ENCODE peak calls at places on chromosome 3, in four cellular contexts. One of them, this sample, is unnamed.
A peak's percentile ranks its signal among the peaks of the same experiment; 100 is the strongest.

GRCh38 chr3:160822931-160823330 is 66.9 kb downstream of the PPM1L start:
- DNase-seq in IMR-90: no peak
- DNase-seq in K562: no peak
- DNase-seq in endothelial cell of umbilical vein: no peak
- DNase-seq in this sample: no peak

GRCh38 chr3:136818191-136818850 is 605 bp upstream of the SLC35G2 start:
- DNase-seq in endothelial cell of umbilical vein: peak; percentile 93
- DNase-seq in K562: peak; percentile 14
- DNase-seq in IMR-90: peak; percentile 92
- DNase-seq in this sample: no peak

GRCh38 chr3:42052132-42052866 is 38.9 kb upstream of the TRAK1 start:
- DNase-seq in endothelial cell of umbilical vein: peak; percentile 97
- DNase-seq in K562: no peak
- DNase-seq in IMR-90: peak; percentile 88
- DNase-seq in this sample: no peak

GRCh38 chr3:134326126-134326525 is 48.1 kb downstream of the AMOTL2 start:
- DNase-seq in K562: no peak
- DNase-seq in endothelial cell of umbilical vein: peak; percentile 30
- DNase-seq in IMR-90: no peak
- DNase-seq in this sample: no peak

GRCh38 chr3:134366221-134366927 is 7.9 kb downstream of the AMOTL2 start:
- DNase-seq in K562: no peak
- DNase-seq in IMR-90: no peak
- DNase-seq in endothelial cell of umbilical vein: no peak
- DNase-seq in this sample: no peak

GRCh38 chr3:194536883-194537637 is 50.3 kb upstream of the ATP13A3 start:
- DNase-seq in IMR-90: peak; percentile 28
- DNase-seq in K562: no peak
- DNase-seq in endothelial cell of umbilical vein: peak; percentile 74
- DNase-seq in this sample: no peak

GRCh38 chr3:53794597-53794996 is 51.6 kb downstream of the CHDH start:
- DNase-seq in endothelial cell of umbilical vein: no peak
- DNase-seq in K562: no peak
- DNase-seq in IMR-90: peak; percentile 49
- DNase-seq in this sample: no peak

GRCh38 chr3:194204036-194204792 is 68.3 kb downstream of the HES1 start:
- DNase-seq in K562: no peak
- DNase-seq in IMR-90: no peak
- DNase-seq in endothelial cell of umbilical vein: no peak
- DNase-seq in this sample: no peak

GRCh38 chr3:129764090-129764489 is 129.4 kb downstream of the TMCC1 start:
- DNase-seq in endothelial cell of umbilical vein: no peak
- DNase-seq in IMR-90: no peak
- DNase-seq in K562: no peak
- DNase-seq in this sample: no peak

GRCh38 chr3:184526158-184526483 is 35.5 kb upstream of the EPHB3 start:
- DNase-seq in endothelial cell of umbilical vein: no peak
- DNase-seq in K562: no peak
- DNase-seq in IMR-90: no peak
- DNase-seq in this sample: no peak

GRCh38 chr3:62732183-62732904 is 142.9 kb downstream of the CADPS start:
- DNase-seq in endothelial cell of umbilical vein: no peak
- DNase-seq in K562: no peak
- DNase-seq in IMR-90: no peak
- DNase-seq in this sample: no peak

GRCh38 chr3:19946291-19946831 is 536 bp upstream of the RAB5A start:
- DNase-seq in endothelial cell of umbilical vein: no peak
- DNase-seq in IMR-90: no peak
- DNase-seq in K562: no peak
- DNase-seq in this sample: no peak

GRCh38 chr3:19457449-19457848 is 309.1 kb downstream of the KCNH8 start:
- DNase-seq in IMR-90: no peak
- DNase-seq in endothelial cell of umbilical vein: no peak
- DNase-seq in K562: no peak
- DNase-seq in this sample: no peak

GRCh38 chr3:83514130-83514914 is 1444.5 kb upstream of the CADM2 start:
- DNase-seq in endothelial cell of umbilical vein: no peak
- DNase-seq in K562: no peak
- DNase-seq in IMR-90: no peak
- DNase-seq in this sample: no peak

GRCh38 chr3:49135499-49135898 is 2.6 kb upstream of the LAMB2 start:
- DNase-seq in IMR-90: no peak
- DNase-seq in K562: no peak
- DNase-seq in endothelial cell of umbilical vein: no peak
- DNase-seq in this sample: no peak

GRCh38 chr3:124780767-124781485 is 50.7 kb downstream of the UMPS start:
- DNase-seq in K562: no peak
- DNase-seq in endothelial cell of umbilical vein: peak; percentile 43
- DNase-seq in IMR-90: peak; percentile 58
- DNase-seq in this sample: no peak

GRCh38 chr3:64316971-64317370 is 91.7 kb upstream of the PRICKLE2 start:
- DNase-seq in IMR-90: peak; percentile 54
- DNase-seq in K562: no peak
- DNase-seq in endothelial cell of umbilical vein: no peak
- DNase-seq in this sample: no peak
- TF ChIP-seq FOS in IMR-90: peak; percentile 65
- TF ChIP-seq FOS in K562: no peak
- TF ChIP-seq FOS in endothelial cell of umbilical vein: peak; percentile 32
- TF ChIP-seq FOS in this sample: no peak

GRCh38 chr3:175605851-175606250 is 746.7 kb downstream of the NAALADL2 start:
- DNase-seq in IMR-90: no peak
- DNase-seq in K562: no peak
- DNase-seq in endothelial cell of umbilical vein: no peak
- DNase-seq in this sample: no peak
- TF ChIP-seq FOS in IMR-90: no peak
- TF ChIP-seq FOS in K562: no peak
- TF ChIP-seq FOS in endothelial cell of umbilical vein: no peak
- TF ChIP-seq FOS in this sample: no peak

DNA sequence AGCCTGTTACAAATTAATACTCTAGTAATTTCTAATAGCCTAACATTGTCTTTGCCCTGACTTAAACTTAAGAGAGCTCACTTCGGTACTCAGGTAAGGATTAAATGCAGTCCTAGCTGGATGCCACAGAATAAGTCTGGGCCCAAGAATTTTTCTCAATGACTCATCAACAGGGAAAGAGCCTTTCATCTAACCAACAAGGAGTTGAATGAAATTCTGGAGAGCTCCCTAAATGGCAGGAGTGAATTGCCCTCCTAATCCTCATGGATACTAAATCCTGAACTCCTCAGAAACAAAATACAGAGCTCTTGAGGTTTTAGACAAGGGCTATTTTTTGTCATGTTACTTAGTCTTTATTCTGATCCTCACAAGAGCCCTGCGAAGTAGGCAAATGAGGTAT is 159.5 kb downstream of the PLCH1 start:
- DNase-seq in endothelial cell of umbilical vein: no peak
- DNase-seq in IMR-90: no peak
- DNase-seq in K562: no peak
- DNase-seq in this sample: no peak
- TF ChIP-seq FOS in endothelial cell of umbilical vein: no peak
- TF ChIP-seq FOS in IMR-90: no peak
- TF ChIP-seq FOS in K562: no peak
- TF ChIP-seq FOS in this sample: no peak

DNA sequence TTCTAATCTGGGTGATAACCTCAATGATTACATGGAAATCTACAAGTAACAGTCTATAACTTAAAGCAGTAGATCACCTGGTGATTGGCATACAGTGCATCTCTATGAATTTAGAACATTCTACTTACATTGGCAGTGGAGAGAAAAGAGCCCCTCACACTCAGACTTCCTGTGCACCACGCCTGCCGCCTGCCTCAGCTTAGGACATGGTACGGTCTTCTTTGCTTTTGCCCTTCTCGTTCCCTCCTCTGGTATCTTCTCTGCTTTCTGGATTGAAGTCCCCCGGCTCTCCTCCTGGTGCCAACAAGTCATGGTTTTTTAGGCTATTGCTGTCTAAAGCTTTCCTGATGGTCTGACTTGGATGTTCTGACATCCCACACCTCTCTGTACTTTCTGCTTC is 7.9 kb upstream of the KCNMB3 start:
- DNase-seq in endothelial cell of umbilical vein: no peak
- DNase-seq in IMR-90: no peak
- DNase-seq in K562: no peak
- DNase-seq in this sample: no peak
- TF ChIP-seq FOS in endothelial cell of umbilical vein: no peak
- TF ChIP-seq FOS in IMR-90: no peak
- TF ChIP-seq FOS in K562: no peak
- TF ChIP-seq FOS in this sample: no peak

DNA sequence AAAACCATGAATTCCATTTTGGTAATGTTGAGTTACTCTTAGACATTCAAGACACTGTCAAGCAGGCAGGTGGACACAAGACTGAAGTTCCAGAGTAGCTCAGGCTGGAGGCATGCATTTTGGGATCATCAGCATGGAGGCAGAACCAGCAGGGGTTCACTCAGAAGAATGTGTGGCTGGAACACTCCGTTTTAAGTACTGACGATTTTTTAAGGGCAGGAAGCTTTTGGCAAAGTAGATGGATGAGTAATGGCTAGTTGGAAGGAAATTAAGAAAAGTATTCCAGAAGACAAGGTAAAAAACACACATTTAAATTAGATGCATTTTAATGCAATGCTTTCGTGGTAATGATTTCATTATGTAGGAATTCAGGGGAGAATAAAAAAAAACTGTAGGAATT is 420.4 kb downstream of the ROBO2 start:
- DNase-seq in endothelial cell of umbilical vein: no peak
- DNase-seq in K562: no peak
- DNase-seq in IMR-90: peak; percentile 18
- DNase-seq in this sample: no peak
- TF ChIP-seq FOS in endothelial cell of umbilical vein: no peak
- TF ChIP-seq FOS in K562: no peak
- TF ChIP-seq FOS in IMR-90: no peak
- TF ChIP-seq FOS in this sample: no peak

GRCh38 chr3:127410678-127411077 is 122.8 kb upstream of the PRR20G start:
- DNase-seq in IMR-90: no peak
- DNase-seq in K562: no peak
- DNase-seq in endothelial cell of umbilical vein: no peak
- DNase-seq in this sample: no peak
- TF ChIP-seq FOS in IMR-90: no peak
- TF ChIP-seq FOS in K562: no peak
- TF ChIP-seq FOS in endothelial cell of umbilical vein: no peak
- TF ChIP-seq FOS in this sample: no peak

DNA sequence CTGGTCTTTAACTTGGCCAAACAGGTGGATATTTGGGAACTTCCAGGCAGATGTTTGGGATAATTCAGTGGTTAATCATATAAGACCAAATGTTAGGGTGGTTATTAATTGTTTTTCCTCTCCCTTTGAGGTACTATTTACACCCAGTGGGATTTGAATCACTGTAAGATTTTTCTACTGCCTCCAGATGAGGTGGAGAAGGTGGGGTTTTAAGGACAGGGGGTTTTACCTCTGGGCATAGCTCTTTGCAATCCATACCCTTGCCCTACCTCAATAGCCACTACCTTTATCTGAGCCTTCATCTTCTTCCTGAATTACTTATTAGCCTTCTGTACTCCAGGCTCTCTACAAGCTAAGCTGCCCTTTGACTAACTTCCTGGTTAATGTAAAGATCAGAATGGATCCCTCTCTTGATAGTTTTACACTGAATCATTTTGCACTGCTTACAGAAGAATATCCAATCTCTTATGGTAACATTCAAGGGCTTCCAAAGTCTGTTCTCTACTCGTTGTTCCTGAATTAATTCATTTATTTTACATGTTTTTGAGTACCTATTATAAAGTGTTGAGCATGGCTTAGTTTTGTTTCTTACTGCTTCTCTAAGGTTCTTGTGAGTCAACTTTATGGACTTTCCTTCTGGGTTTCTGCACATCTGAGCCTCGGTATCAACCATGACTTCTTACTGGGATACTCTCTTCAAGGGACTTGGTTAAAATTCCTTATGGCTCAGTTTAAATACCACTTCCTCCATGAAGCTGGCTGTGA is 331.2 kb upstream of the TBL1XR1 start:
- DNase-seq in IMR-90: peak; percentile 23
- DNase-seq in endothelial cell of umbilical vein: no peak
- DNase-seq in K562: no peak
- DNase-seq in this sample: no peak
- TF ChIP-seq FOS in IMR-90: no peak
- TF ChIP-seq FOS in endothelial cell of umbilical vein: no peak
- TF ChIP-seq FOS in K562: no peak
- TF ChIP-seq FOS in this sample: no peak

DNA sequence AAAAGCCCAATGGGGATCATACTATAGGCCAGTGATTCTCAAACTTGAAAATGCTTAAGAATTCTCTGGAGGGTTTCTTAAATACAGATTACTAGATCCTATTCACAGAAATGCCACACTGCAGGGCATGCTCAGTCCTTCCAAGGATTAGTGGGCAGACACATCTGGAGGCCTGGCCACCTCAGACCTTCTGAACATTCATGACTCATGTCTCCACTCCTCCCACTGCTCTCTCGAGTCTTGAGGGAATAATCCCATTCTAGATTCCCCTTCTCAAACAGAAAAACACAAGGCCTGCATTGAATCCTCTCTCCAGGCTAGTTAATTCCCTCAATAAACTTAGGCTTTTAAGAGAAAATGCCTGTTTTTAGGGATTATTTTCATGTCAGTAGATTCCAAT is 22.1 kb downstream of the ZNF621 start:
- DNase-seq in endothelial cell of umbilical vein: no peak
- DNase-seq in IMR-90: peak; percentile 70
- DNase-seq in K562: no peak
- DNase-seq in this sample: no peak
- TF ChIP-seq FOS in endothelial cell of umbilical vein: no peak
- TF ChIP-seq FOS in IMR-90: no peak
- TF ChIP-seq FOS in K562: no peak
- TF ChIP-seq FOS in this sample: no peak

This sample was measured in GM12878.